ENCODE peak calls at places on chromosomes 3 and 15, in four cellular contexts. One of them, this sample, is unnamed.

GRCh38 chr3:76582632-76583378 is 457.1 kb upstream of the ROBO2 start:
- DNase-seq in WTC11: no peak
- DNase-seq in HepG2: no peak
- DNase-seq in K562: no peak
- DNase-seq in this sample: no peak

GRCh38 chr15:91572110-91572509 is 281.4 kb upstream of the SLCO3A1 start:
- DNase-seq in K562: no peak
- DNase-seq in HepG2: no peak
- DNase-seq in WTC11: no peak
- DNase-seq in this sample: peak

GRCh38 chr3:37833790-37834189 is 27.9 kb upstream of the CTDSPL start:
- DNase-seq in HepG2: no peak
- DNase-seq in K562: no peak
- DNase-seq in WTC11: no peak
- DNase-seq in this sample: peak

GRCh38 chr3:48561045-48561736 is 2.4 kb downstream of the UCN2 start:
- DNase-seq in HepG2: peak
- DNase-seq in WTC11: peak
- DNase-seq in K562: peak
- DNase-seq in this sample: no peak

GRCh38 chr3:4741404-4742307 is 237.6 kb upstream of the BHLHE40 start:
- DNase-seq in K562: peak
- DNase-seq in HepG2: peak
- DNase-seq in WTC11: no peak
- DNase-seq in this sample: peak

GRCh38 chr3:174618368-174618767 is 240.8 kb upstream of the NAALADL2 start:
- DNase-seq in WTC11: no peak
- DNase-seq in K562: no peak
- DNase-seq in HepG2: no peak
- DNase-seq in this sample: no peak

GRCh38 chr3:29279276-29279675 is 1.6 kb upstream of the RBMS3 start:
- DNase-seq in HepG2: no peak
- DNase-seq in K562: no peak
- DNase-seq in WTC11: no peak
- DNase-seq in this sample: no peak

GRCh38 chr15:92949604-92950249 is 49.6 kb downstream of the CHD2 start:
- DNase-seq in WTC11: no peak
- DNase-seq in HepG2: peak
- DNase-seq in K562: no peak
- DNase-seq in this sample: peak

GRCh38 chr3:169020371-169020770 is 643.1 kb downstream of the MECOM start:
- DNase-seq in WTC11: no peak
- DNase-seq in K562: no peak
- DNase-seq in HepG2: no peak
- DNase-seq in this sample: no peak

GRCh38 chr3:66604476-66604875 is 103.7 kb upstream of the LRIG1 start:
- DNase-seq in HepG2: no peak
- DNase-seq in WTC11: no peak
- DNase-seq in K562: no peak
- DNase-seq in this sample: no peak

GRCh38 chr15:29695486-29696167 is 126.6 kb downstream of the TJP1 start:
- DNase-seq in HepG2: peak
- DNase-seq in K562: no peak
- DNase-seq in WTC11: peak
- DNase-seq in this sample: peak

GRCh38 chr3:72892870-72893269 is 5.0 kb downstream of the GXYLT2 start:
- DNase-seq in K562: peak
- DNase-seq in WTC11: peak
- DNase-seq in HepG2: peak
- DNase-seq in this sample: peak

GRCh38 chr15:31235298-31236183 is 91.1 kb upstream of the KLF13 start:
- DNase-seq in WTC11: no peak
- DNase-seq in K562: no peak
- DNase-seq in HepG2: no peak
- DNase-seq in this sample: peak

GRCh38 chr3:121574449-121574848 is 6.7 kb downstream of the ARGFX start:
- DNase-seq in HepG2: peak
- DNase-seq in K562: peak
- DNase-seq in WTC11: peak
- DNase-seq in this sample: no peak

GRCh38 chr3:7264196-7264526 is 403.2 kb downstream of the GRM7 start:
- DNase-seq in K562: no peak
- DNase-seq in HepG2: no peak
- DNase-seq in WTC11: no peak
- DNase-seq in this sample: no peak

GRCh38 chr15:62527387-62527786 is 362.3 kb upstream of the C2CD4B start:
- DNase-seq in HepG2: no peak
- DNase-seq in WTC11: no peak
- DNase-seq in K562: no peak
- DNase-seq in this sample: no peak

GRCh38 chr15:26773485-26773877 is 615 bp upstream of the GABRB3 start:
- DNase-seq in WTC11: peak
- DNase-seq in K562: no peak
- DNase-seq in HepG2: no peak
- DNase-seq in this sample: peak

GRCh38 chr15:64979252-64979710 is 10.4 kb downstream of the SPG21 start:
- DNase-seq in WTC11: no peak
- DNase-seq in HepG2: no peak
- DNase-seq in K562: no peak
- DNase-seq in this sample: no peak

GRCh38 chr3:14836049-14836468 is 17.3 kb downstream of the FGD5 start:
- DNase-seq in HepG2: no peak
- DNase-seq in K562: peak
- DNase-seq in WTC11: no peak
- DNase-seq in this sample: no peak

GRCh38 chr3:105495021-105495420 is 128.3 kb downstream of the ALCAM start:
- DNase-seq in WTC11: no peak
- DNase-seq in K562: no peak
- DNase-seq in HepG2: no peak
- DNase-seq in this sample: no peak

GRCh38 chr3:54188176-54188791 is 65.9 kb downstream of the CACNA2D3 start:
- DNase-seq in WTC11: peak
- DNase-seq in HepG2: peak
- DNase-seq in K562: peak
- DNase-seq in this sample: peak

GRCh38 chr3:50154840-50155490 is at the start of gene SEMA3F:
- DNase-seq in HepG2: peak
- DNase-seq in K562: peak
- DNase-seq in WTC11: peak
- DNase-seq in this sample: peak

GRCh38 chr3:186239321-186239720 is 122.7 kb downstream of the DGKG start:
- DNase-seq in HepG2: no peak
- DNase-seq in WTC11: peak
- DNase-seq in K562: no peak
- DNase-seq in this sample: no peak

GRCh38 chr15:67303490-67304363 is 49.1 kb downstream of the IQCH start:
- DNase-seq in K562: peak
- DNase-seq in WTC11: no peak
- DNase-seq in HepG2: peak
- DNase-seq in this sample: peak

GRCh38 chr3:32077260-32078084 is 28.9 kb upstream of the GPD1L start:
- DNase-seq in HepG2: peak
- DNase-seq in WTC11: peak
- DNase-seq in K562: peak
- DNase-seq in this sample: no peak

GRCh38 chr15:33125883-33126535 is 68.5 kb downstream of the FMN1 start:
- DNase-seq in HepG2: no peak
- DNase-seq in WTC11: no peak
- DNase-seq in K562: no peak
- DNase-seq in this sample: no peak

GRCh38 chr15:68113273-68113672 is 59.2 kb downstream of the PIAS1 start:
- DNase-seq in WTC11: no peak
- DNase-seq in HepG2: peak
- DNase-seq in K562: no peak
- DNase-seq in this sample: no peak

GRCh38 chr15:25803036-25803435 is 60.1 kb downstream of the ATP10A start:
- DNase-seq in WTC11: no peak
- DNase-seq in HepG2: no peak
- DNase-seq in K562: no peak
- DNase-seq in this sample: no peak

GRCh38 chr3:47533481-47533880 is 20.0 kb upstream of the ELP6 start:
- DNase-seq in WTC11: no peak
- DNase-seq in K562: no peak
- DNase-seq in HepG2: no peak
- DNase-seq in this sample: no peak

GRCh38 chr3:194691481-194692281 is 6.0 kb downstream of the FAM43A start:
- DNase-seq in K562: no peak
- DNase-seq in HepG2: no peak
- DNase-seq in WTC11: no peak
- DNase-seq in this sample: no peak

GRCh38 chr3:128195802-128196201 is 42.5 kb downstream of the EEFSEC start:
- DNase-seq in WTC11: no peak
- DNase-seq in K562: no peak
- DNase-seq in HepG2: no peak
- DNase-seq in this sample: no peak

GRCh38 chr3:124860599-124860998 is 26.6 kb downstream of the ITGB5 start:
- DNase-seq in WTC11: no peak
- DNase-seq in K562: no peak
- DNase-seq in HepG2: peak
- DNase-seq in this sample: peak

GRCh38 chr3:170494766-170495165 is 76.1 kb downstream of the CLDN11 start:
- DNase-seq in K562: no peak
- DNase-seq in HepG2: no peak
- DNase-seq in WTC11: no peak
- DNase-seq in this sample: no peak

GRCh38 chr3:7484636-7485035 is 623.7 kb downstream of the GRM7 start:
- DNase-seq in HepG2: no peak
- DNase-seq in K562: no peak
- DNase-seq in WTC11: no peak
- DNase-seq in this sample: no peak

GRCh38 chr15:42138411-42138810 is 18.0 kb downstream of the PLA2G4F start:
- DNase-seq in K562: no peak
- DNase-seq in HepG2: no peak
- DNase-seq in WTC11: no peak
- DNase-seq in this sample: no peak

GRCh38 chr3:52405066-52405465 is 39.8 kb downstream of the SEMA3G start:
- DNase-seq in HepG2: no peak
- DNase-seq in WTC11: no peak
- DNase-seq in K562: no peak
- DNase-seq in this sample: no peak

GRCh38 chr3:52403271-52403841 is 41.5 kb downstream of the SEMA3G start:
- DNase-seq in WTC11: no peak
- DNase-seq in K562: no peak
- DNase-seq in HepG2: no peak
- DNase-seq in this sample: no peak

GRCh38 chr3:52404391-52404790 is 40.5 kb downstream of the SEMA3G start:
- DNase-seq in HepG2: no peak
- DNase-seq in WTC11: no peak
- DNase-seq in K562: no peak
- DNase-seq in this sample: no peak

GRCh38 chr3:52402706-52403270 is 42.1 kb downstream of the SEMA3G start:
- DNase-seq in K562: no peak
- DNase-seq in WTC11: no peak
- DNase-seq in HepG2: no peak
- DNase-seq in this sample: no peak

DNA sequence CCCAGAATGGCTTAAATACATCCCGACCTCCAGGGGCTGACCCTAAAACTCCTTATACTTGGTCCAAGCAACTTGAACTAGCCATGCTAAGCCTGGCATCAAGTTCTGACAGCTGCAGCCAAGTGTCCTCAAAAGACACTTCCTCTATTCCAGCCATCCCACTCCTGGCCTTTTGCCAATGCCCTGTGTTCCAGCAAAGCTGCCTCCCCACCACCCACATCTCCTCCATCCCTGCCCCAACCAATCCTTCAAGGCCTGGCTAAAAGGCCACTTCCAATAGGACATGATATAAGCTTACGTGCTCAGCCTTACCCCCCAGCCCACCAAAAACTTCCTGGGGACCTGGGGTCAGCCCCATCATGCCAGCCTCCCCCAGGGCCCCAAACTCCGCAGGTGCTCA is 40.9 kb downstream of the SEMA3G start:
- DNase-seq in HepG2: no peak
- DNase-seq in WTC11: no peak
- DNase-seq in K562: no peak
- DNase-seq in this sample: no peak
- TF ChIP-seq NR3C1 in HepG2: no peak
- TF ChIP-seq NR3C1 in WTC11: no peak
- TF ChIP-seq NR3C1 in K562: no peak
- TF ChIP-seq NR3C1 in this sample: no peak

DNA sequence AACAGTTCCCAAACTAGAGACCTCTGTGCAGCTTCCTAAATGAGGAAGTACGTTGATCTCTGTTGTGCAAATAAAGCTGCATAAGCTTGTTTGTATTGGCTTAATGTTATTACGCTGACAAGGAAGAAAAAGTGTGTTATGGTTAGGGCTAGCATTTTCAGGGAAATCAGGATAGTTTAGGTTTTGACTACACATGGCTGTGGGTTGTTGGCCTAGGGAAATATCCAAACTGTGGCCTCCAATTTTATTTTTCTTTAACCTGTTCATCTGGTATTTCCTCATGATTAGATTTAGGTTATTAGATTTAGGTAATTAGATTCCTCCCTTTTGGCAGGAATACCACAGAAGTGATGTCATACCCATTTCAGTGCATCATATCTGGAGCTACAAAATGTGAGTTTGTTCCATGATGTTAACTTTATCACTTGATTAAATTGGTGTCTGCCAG is 8.7 kb upstream of the MCCC1 start:
- DNase-seq in WTC11: no peak
- DNase-seq in K562: no peak
- DNase-seq in HepG2: no peak
- DNase-seq in this sample: no peak
- TF ChIP-seq NR3C1 in WTC11: no peak
- TF ChIP-seq NR3C1 in K562: no peak
- TF ChIP-seq NR3C1 in HepG2: no peak
- TF ChIP-seq NR3C1 in this sample: no peak

GRCh38 chr3:159818399-159818798 is 170.2 kb upstream of the IL12A start:
- DNase-seq in K562: no peak
- DNase-seq in WTC11: peak
- DNase-seq in HepG2: peak
- DNase-seq in this sample: no peak
- TF ChIP-seq NR3C1 in K562: no peak
- TF ChIP-seq NR3C1 in WTC11: no peak
- TF ChIP-seq NR3C1 in HepG2: no peak
- TF ChIP-seq NR3C1 in this sample: no peak

GRCh38 chr15:95111969-95112368 is 880.6 kb downstream of the MCTP2 start:
- DNase-seq in HepG2: no peak
- DNase-seq in WTC11: no peak
- DNase-seq in K562: no peak
- DNase-seq in this sample: no peak

GRCh38 chr15:95105229-95105628 is 873.9 kb downstream of the MCTP2 start:
- DNase-seq in HepG2: no peak
- DNase-seq in WTC11: no peak
- DNase-seq in K562: no peak
- DNase-seq in this sample: no peak

GRCh38 chr15:95108673-95109072 is 877.3 kb downstream of the MCTP2 start:
- DNase-seq in K562: no peak
- DNase-seq in HepG2: no peak
- DNase-seq in WTC11: no peak
- DNase-seq in this sample: no peak

GRCh38 chr15:95106781-95107180 is 875.4 kb downstream of the MCTP2 start:
- DNase-seq in WTC11: no peak
- DNase-seq in HepG2: no peak
- DNase-seq in K562: no peak
- DNase-seq in this sample: no peak
- TF ChIP-seq NR3C1 in WTC11: no peak
- TF ChIP-seq NR3C1 in HepG2: no peak
- TF ChIP-seq NR3C1 in K562: no peak
- TF ChIP-seq NR3C1 in this sample: no peak

This sample was measured in A549.